ENCODE peak calls at places on chromosomes 7 and 10, in six cellular contexts. S is lower lobe of right lung, J is IMR-90, K is PC-9, B is endodermal cell, Z is endothelial cell of umbilical vein. E is an unnamed sample.

GRCh38 chr10:78207216-78207615 is 173.6 kb downstream of the RPS24 start:
- DNase-seq in S (no peak), J (no peak), K (no peak), B (no peak), Z (no peak), E (no peak)

GRCh38 chr7:81608748-81609382 is 161.0 kb downstream of the HGF start:
- DNase-seq in S (no peak), J (peak), K (no peak), B (no peak), Z (no peak), E (no peak)

GRCh38 chr7:37921340-37921805 is 933 bp downstream of the EPDR1 start:
- DNase-seq in S (peak), J (no peak), K (no peak), B (peak), Z (no peak), E (no peak)

GRCh38 chr7:73329861-73330581 is 2.1 kb downstream of the FKBP6 start:
- DNase-seq in S (no peak), J (peak), K (no peak), B (no peak), Z (peak), E (no peak)

GRCh38 chr7:85226401-85227085 is 39.7 kb upstream of the SEMA3D start:
- DNase-seq in S (no peak), J (peak), K (no peak), B (no peak), Z (no peak), E (no peak)

GRCh38 chr10:130747359-130747758 is 564.2 kb downstream of the TCERG1L start:
- DNase-seq in S (no peak), J (no peak), K (no peak), B (peak), Z (no peak), E (no peak)

GRCh38 chr10:91689731-91690168 is 56.9 kb upstream of the PPP1R3C start:
- DNase-seq in S (no peak), J (peak), K (no peak), B (no peak), Z (no peak), E (no peak)

GRCh38 chr10:124630551-124630950 is 113.6 kb downstream of the FAM53B start:
- DNase-seq in S (no peak), J (no peak), K (no peak), B (no peak), Z (no peak), E (no peak)

GRCh38 chr7:141533149-141533949 is 17.9 kb upstream of the AGK start:
- DNase-seq in S (peak), J (peak), K (peak), B (peak), Z (peak), E (no peak)

GRCh38 chr10:21625623-21626229 is 91.7 kb downstream of the MLLT10 start:
- DNase-seq in S (no peak), J (no peak), K (no peak), B (no peak), Z (no peak), E (no peak)

GRCh38 chr7:128888039-128888755 is 22.3 kb downstream of the KCP start:
- DNase-seq in S (no peak), J (no peak), K (no peak), B (no peak), Z (no peak), E (no peak)

GRCh38 chr10:48627984-48628609 is 23.2 kb upstream of the ARHGAP22 start:
- DNase-seq in S (no peak), J (peak), K (no peak), B (no peak), Z (no peak), E (no peak)

GRCh38 chr10:1301138-1301537 is 245.0 kb downstream of the WDR37 start:
- DNase-seq in S (no peak), J (no peak), K (no peak), B (no peak), Z (no peak), E (no peak)

GRCh38 chr10:122648599-122649428 is 50.8 kb downstream of the C10orf120 start:
- DNase-seq in S (peak), J (peak), K (no peak), B (peak), Z (peak), E (no peak)

GRCh38 chr7:156160811-156161210 is 348.5 kb upstream of the SHH start:
- DNase-seq in S (no peak), J (no peak), K (no peak), B (peak), Z (no peak), E (no peak)

GRCh38 chr10:79413196-79413595 is 32.2 kb downstream of the ZCCHC24 start:
- DNase-seq in S (peak), J (peak), K (no peak), B (no peak), Z (no peak), E (no peak)

GRCh38 chr10:133400624-133401424 is 6.9 kb downstream of the MTG1 start:
- DNase-seq in S (no peak), J (no peak), K (no peak), B (no peak), Z (no peak), E (no peak)

GRCh38 chr10:11683529-11684320 is 58.5 kb upstream of the ECHDC3 start:
- DNase-seq in S (peak), J (no peak), K (no peak), B (no peak), Z (no peak), E (no peak)

GRCh38 chr7:158406817-158407216 is 180.8 kb downstream of the PTPRN2 start:
- DNase-seq in S (no peak), J (no peak), K (no peak), B (no peak), Z (no peak), E (no peak)

GRCh38 chr10:76296885-76297775 is 865.7 kb downstream of the LRMDA start:
- DNase-seq in S (no peak), J (no peak), K (no peak), B (no peak), Z (no peak), E (no peak)

GRCh38 chr10:15293862-15294835 is 76.9 kb downstream of the FAM171A1 start:
- DNase-seq in S (no peak), J (peak), K (no peak), B (peak), Z (peak), E (no peak)

GRCh38 chr7:132782777-132783633 is 206.7 kb upstream of the PLXNA4 start:
- DNase-seq in S (no peak), J (peak), K (no peak), B (no peak), Z (no peak), E (no peak)

GRCh38 chr10:61931620-61932332 is 30.3 kb downstream of the ARID5B start:
- DNase-seq in S (no peak), J (no peak), K (peak), B (no peak), Z (no peak), E (no peak)

GRCh38 chr7:73567701-73568685 is 10.4 kb downstream of the TBL2 start:
- DNase-seq in S (no peak), J (no peak), K (no peak), B (no peak), Z (no peak), E (no peak)

GRCh38 chr7:151342102-151342646 is 562 bp downstream of the NUB1 start:
- DNase-seq in S (no peak), J (no peak), K (no peak), B (no peak), Z (no peak), E (no peak)

GRCh38 chr7:151342811-151343210 is 1.2 kb downstream of the NUB1 start:
- DNase-seq in S (no peak), J (no peak), K (no peak), B (no peak), Z (no peak), E (no peak)

GRCh38 chr7:151341357-151342101 is at the start of gene NUB1:
- DNase-seq in S (peak), J (peak), K (peak), B (peak), Z (peak), E (no peak)

GRCh38 chr7:151345576-151345975 is 4.0 kb downstream of the NUB1 start:
- DNase-seq in S (no peak), J (no peak), K (no peak), B (no peak), Z (no peak), E (no peak)

DNA sequence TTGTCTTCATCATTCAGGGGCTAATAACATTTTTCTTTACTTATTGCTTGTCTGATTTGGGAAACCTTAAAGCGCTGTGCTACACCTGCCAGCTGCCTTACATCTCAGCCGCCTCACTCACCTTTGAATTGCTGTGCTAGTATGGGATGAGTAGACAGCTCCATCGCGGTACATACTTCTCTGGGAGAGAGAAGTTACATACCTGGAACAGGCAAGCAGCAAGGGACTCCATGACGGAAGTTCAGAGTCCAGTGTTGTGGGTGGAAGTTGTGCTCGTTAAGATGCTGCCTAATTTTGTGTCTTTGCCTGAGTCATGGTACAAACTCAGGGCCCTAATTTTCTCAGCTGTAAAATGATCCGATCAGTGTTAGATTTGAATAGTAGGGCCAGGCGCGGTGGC is 1.9 kb downstream of the NUB1 start:
- DNase-seq in S (no peak), J (no peak), K (no peak), B (no peak), Z (no peak), E (peak)
- H3K4me3 ChIP-seq in S (no peak), J (no peak), K (peak), B (no peak), Z (no peak), E (no peak)

GRCh38 chr7:31340603-31341002 is at the start of gene NEUROD6:
- DNase-seq in S (no peak), J (no peak), K (no peak), B (no peak), Z (no peak), E (no peak)

GRCh38 chr7:31335889-31336201 is 4.7 kb downstream of the NEUROD6 start:
- DNase-seq in S (no peak), J (no peak), K (no peak), B (no peak), Z (no peak), E (no peak)

GRCh38 chr7:31336202-31337035 is 4.1 kb downstream of the NEUROD6 start:
- DNase-seq in S (no peak), J (no peak), K (no peak), B (peak), Z (no peak), E (no peak)

GRCh38 chr7:31333301-31333700 is 7.2 kb downstream of the NEUROD6 start:
- DNase-seq in S (no peak), J (no peak), K (no peak), B (no peak), Z (no peak), E (no peak)

DNA sequence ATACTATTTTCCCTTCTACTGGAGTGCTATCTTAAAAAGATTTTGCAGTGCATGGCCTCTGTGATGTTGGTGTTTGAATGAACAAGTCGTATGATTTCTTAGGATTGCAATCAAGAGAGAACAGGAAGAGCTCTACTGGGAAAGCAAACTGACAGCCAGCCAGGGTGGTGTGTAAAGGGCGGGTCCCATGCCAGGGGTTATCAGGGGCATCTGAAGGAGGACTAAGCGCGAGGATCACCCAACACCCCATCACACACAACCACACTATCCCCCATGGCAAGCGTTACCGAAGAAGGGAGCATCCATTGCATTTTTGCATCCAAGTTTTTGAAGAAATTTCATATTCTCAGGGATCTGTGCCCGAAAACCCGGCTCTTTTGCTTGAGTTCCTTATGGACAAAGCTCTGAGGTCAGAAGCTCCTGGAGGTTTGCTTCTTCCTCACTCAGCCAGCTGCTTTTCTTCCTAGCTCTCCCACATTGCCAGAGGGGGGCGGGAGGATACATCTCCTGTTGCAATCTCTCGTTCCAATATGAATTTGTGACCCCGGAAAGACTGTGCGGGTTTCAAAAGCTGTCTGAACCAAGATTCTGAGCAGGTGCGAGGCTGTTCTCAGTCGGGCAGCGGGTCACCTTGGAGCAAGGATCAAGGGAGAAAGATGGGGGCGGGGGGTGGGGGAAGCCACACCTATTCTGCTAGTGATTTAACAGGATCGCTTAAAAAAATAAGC is 5.2 kb downstream of the NEUROD6 start:
- DNase-seq in S (no peak), J (no peak), K (no peak), B (peak), Z (no peak), E (no peak)
- H3K27ac ChIP-seq in S (no peak), J (no peak), K (no peak), B (no peak), Z (no peak), E (no peak)

GRCh38 chr10:102121739-102122372 is 1.7 kb upstream of the LDB1 start:
- DNase-seq in S (no peak), J (peak), K (no peak), B (peak), Z (no peak), E (peak)
- H3K4me3 ChIP-seq in S (peak), J (peak), K (no peak), B (peak), Z (no peak), E (peak)

GRCh38 chr10:118563373-118563890 is 32.0 kb downstream of the PRLHR start:
- DNase-seq in S (no peak), J (no peak), K (no peak), B (no peak), Z (no peak), E (peak)
- H3K27ac ChIP-seq in S (no peak), J (no peak), K (no peak), B (no peak), Z (no peak), E (no peak)

DNA sequence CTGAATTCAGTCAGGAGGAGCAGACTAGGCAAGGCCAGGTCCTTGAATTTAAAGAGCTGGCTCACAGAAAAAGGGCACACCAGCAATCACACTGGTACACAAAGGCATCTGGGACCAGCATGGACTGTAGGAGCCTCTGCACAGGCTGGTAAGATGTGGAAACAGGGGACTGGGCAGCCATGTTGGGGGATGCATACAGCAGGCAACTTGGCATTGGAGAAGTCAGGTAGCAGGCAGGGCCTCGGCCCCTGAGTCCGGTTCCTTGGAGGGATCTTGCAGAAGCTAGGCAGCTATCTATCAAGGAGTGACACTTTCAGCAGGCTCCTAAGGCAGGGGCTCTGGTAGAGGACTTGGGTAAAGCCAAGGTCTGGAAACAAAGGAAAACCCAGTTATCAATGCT is 376.3 kb upstream of the BMPER start:
- DNase-seq in S (no peak), J (no peak), K (no peak), B (peak), Z (no peak), E (no peak)
- H3K4me3 ChIP-seq in S (no peak), J (no peak), K (no peak), B (peak), Z (no peak), E (no peak)

GRCh38 chr7:105060394-105060793 is 46.4 kb downstream of the KMT2E start:
- DNase-seq in S (no peak), J (no peak), K (no peak), B (no peak), Z (no peak), E (no peak)
- H3K27ac ChIP-seq in S (no peak), J (no peak), K (no peak), B (no peak), Z (no peak), E (no peak)

DNA sequence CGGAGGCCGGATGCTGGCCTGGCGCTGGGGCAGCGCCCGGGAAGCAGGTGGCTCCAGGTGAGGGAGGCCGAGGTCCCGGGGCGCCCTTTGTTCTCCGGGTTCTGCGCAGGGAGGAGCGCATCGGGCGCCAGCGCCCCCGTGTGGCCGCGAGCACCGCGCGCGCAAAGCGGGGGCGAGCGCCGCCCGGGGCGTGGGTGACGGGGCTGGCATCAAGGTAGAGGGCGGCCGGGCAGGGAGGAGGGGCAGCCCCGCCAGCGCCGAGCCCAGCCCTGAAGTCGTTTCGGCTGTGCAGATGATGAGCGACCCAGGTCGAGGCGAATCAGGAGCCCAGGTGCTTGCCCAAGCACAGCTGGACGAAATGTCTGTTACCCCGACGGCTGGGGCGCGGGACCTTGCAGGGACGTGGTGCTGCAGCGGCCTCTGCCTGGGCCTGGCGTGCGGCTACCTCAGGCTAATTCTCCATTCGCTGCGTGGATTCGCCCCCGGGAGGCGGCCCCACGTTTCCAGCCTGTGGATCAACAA is 10.5 kb upstream of the FGFR2 start:
- DNase-seq in S (peak), J (no peak), K (no peak), B (peak), Z (peak), E (no peak)
- H3K4me3 ChIP-seq in S (peak), J (no peak), K (no peak), B (no peak), Z (no peak), E (peak)

GRCh38 chr7:55063036-55063435 is 44.2 kb downstream of the EGFR start:
- DNase-seq in S (no peak), J (no peak), K (no peak), B (no peak), Z (no peak), E (no peak)
- H3K27ac ChIP-seq in S (no peak), J (peak), K (peak), B (no peak), Z (no peak), E (peak)

GRCh38 chr10:73850863-73851461 is 23.4 kb downstream of the CAMK2G start:
- DNase-seq in S (peak), J (peak), K (no peak), B (peak), Z (no peak), E (no peak)

GRCh38 chr10:73853196-73853595 is 21.2 kb downstream of the CAMK2G start:
- DNase-seq in S (no peak), J (no peak), K (no peak), B (no peak), Z (no peak), E (no peak)

GRCh38 chr10:73848821-73849489 is 25.4 kb downstream of the CAMK2G start:
- DNase-seq in S (peak), J (peak), K (peak), B (peak), Z (peak), E (no peak)

GRCh38 chr10:73847031-73847430 is 27.3 kb downstream of the CAMK2G start:
- DNase-seq in S (no peak), J (no peak), K (no peak), B (no peak), Z (no peak), E (no peak)

GRCh38 chr10:73850205-73850604 is 24.1 kb downstream of the CAMK2G start:
- DNase-seq in S (no peak), J (no peak), K (no peak), B (no peak), Z (no peak), E (no peak)
- H3K4me3 ChIP-seq in S (no peak), J (no peak), K (no peak), B (no peak), Z (no peak), E (no peak)

DNA sequence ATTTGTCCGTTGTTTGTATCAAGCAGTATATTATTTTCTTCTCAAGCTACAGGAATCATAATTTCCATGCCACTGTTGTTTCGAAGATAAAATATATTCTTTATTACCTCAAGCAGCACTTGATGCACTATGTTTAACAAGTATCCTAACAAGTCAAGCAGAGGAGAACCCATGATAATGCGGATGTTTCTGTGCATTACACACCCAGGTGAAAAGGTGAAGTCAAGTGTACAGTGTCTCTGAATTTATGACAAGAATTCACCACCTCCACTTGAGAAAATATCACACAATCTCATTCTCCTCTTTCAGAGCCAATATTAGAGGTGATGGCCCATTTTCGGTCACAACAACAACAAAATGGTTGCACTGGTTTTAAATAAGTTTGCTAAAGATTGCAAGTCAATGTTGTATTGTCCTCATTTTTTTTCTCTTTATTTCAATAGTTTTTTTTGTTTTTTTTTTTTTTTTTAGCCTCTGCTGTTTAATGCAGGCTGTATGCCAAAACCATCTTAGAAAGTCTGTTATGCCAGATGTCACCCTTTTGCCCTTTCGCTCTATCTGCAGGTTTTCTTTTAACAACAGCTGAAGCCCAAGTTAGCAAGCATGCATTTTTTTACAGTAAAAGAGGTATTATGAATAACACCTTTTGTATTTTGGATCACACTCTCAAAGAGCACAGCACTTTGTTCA is 568.7 kb upstream of the LRRN3 start:
- DNase-seq in S (no peak), J (peak), K (no peak), B (no peak), Z (no peak), E (no peak)
- H3K27ac ChIP-seq in S (no peak), J (no peak), K (peak), B (peak), Z (no peak), E (no peak)